ENCODE peak calls at places on chromosome 3, in eight cellular contexts. Q is upper lobe of right lung, S is ovary, U is IMR-90, E is nephron progenitor cell, Z is tibial artery, I is Caco-2, T is Peyer's patch. V is an unnamed sample.

GRCh38 chr3:155744091-155744625 is 713 bp downstream of the PLCH1 start:
- DNase-seq in Q (peak), S (peak), U (peak), E (peak), Z (no peak), I (peak), T (peak), V (peak)

GRCh38 chr3:84175449-84175848 is 783.3 kb upstream of the CADM2 start:
- DNase-seq in Q (no peak), S (no peak), U (no peak), E (no peak), Z (no peak), I (no peak), T (no peak), V (no peak)

GRCh38 chr3:116394365-116394764 is 50.9 kb downstream of the LSAMP start:
- DNase-seq in Q (no peak), S (no peak), U (no peak), E (no peak), Z (no peak), I (no peak), T (no peak), V (no peak)

GRCh38 chr3:139173372-139174108 is 128.8 kb upstream of the PRR23C start:
- DNase-seq in Q (no peak), S (no peak), U (no peak), E (no peak), Z (no peak), I (no peak), T (no peak), V (no peak)

GRCh38 chr3:158701666-158702065 is 29.2 kb upstream of the LXN start:
- DNase-seq in Q (no peak), S (no peak), U (peak), E (no peak), Z (no peak), I (no peak), T (no peak), V (no peak)

GRCh38 chr3:11136871-11137626 is 17.2 kb upstream of the HRH1 start:
- DNase-seq in Q (no peak), S (peak), U (peak), E (no peak), Z (peak), I (peak), T (no peak), V (no peak)

GRCh38 chr3:113051222-113051804 is 60.5 kb downstream of the GTPBP8 start:
- DNase-seq in Q (peak), S (peak), U (peak), E (peak), Z (peak), I (peak), T (peak), V (peak)

GRCh38 chr3:60579734-60580133 is 671.5 kb downstream of the FHIT start:
- DNase-seq in Q (no peak), S (no peak), U (peak), E (no peak), Z (no peak), I (no peak), T (no peak), V (no peak)

GRCh38 chr3:46854543-46854942 is 8.7 kb downstream of the MYL3 start:
- DNase-seq in Q (peak), S (no peak), U (no peak), E (no peak), Z (no peak), I (peak), T (no peak), V (no peak)

GRCh38 chr3:127483005-127483641 is 107.4 kb downstream of the TPRA1 start:
- DNase-seq in Q (peak), S (peak), U (no peak), E (no peak), Z (peak), I (no peak), T (no peak), V (no peak)

GRCh38 chr3:31421280-31422048 is 111.3 kb upstream of the STT3B start:
- DNase-seq in Q (no peak), S (no peak), U (no peak), E (no peak), Z (no peak), I (no peak), T (no peak), V (no peak)

GRCh38 chr3:171028779-171029232 is 2.3 kb upstream of the SLC2A2 start:
- DNase-seq in Q (no peak), S (no peak), U (peak), E (no peak), Z (no peak), I (no peak), T (no peak), V (no peak)

GRCh38 chr3:58090351-58090750 is 82.1 kb downstream of the FLNB start:
- DNase-seq in Q (no peak), S (no peak), U (peak), E (no peak), Z (no peak), I (no peak), T (no peak), V (no peak)

GRCh38 chr3:71987828-71988227 is 202.9 kb upstream of the PROK2 start:
- DNase-seq in Q (no peak), S (no peak), U (no peak), E (no peak), Z (no peak), I (no peak), T (no peak), V (no peak)

GRCh38 chr3:66693461-66693912 is 192.7 kb upstream of the LRIG1 start:
- DNase-seq in Q (no peak), S (peak), U (peak), E (no peak), Z (no peak), I (no peak), T (no peak), V (no peak)

GRCh38 chr3:57164217-57164605 is 942 bp downstream of the IL17RD start:
- DNase-seq in Q (no peak), S (peak), U (peak), E (no peak), Z (peak), I (no peak), T (no peak), V (no peak)

GRCh38 chr3:8486434-8486833 is 15.2 kb upstream of the LMCD1 start:
- DNase-seq in Q (no peak), S (no peak), U (no peak), E (no peak), Z (no peak), I (no peak), T (no peak), V (no peak)

GRCh38 chr3:66803206-66803605 is 194.9 kb upstream of the KBTBD8 start:
- DNase-seq in Q (no peak), S (no peak), U (no peak), E (no peak), Z (no peak), I (no peak), T (no peak), V (no peak)

GRCh38 chr3:38219609-38220197 is 45.9 kb upstream of the SLC22A13 start:
- DNase-seq in Q (no peak), S (no peak), U (no peak), E (no peak), Z (no peak), I (no peak), T (no peak), V (no peak)
- TF ChIP-seq CTCF in Q (no peak), S (no peak), U (no peak), E (no peak), Z (no peak), I (no peak), T (no peak), V (no peak)

GRCh38 chr3:4492240-4493007 is 724 bp upstream of the ITPR1 start:
- DNase-seq in Q (peak), S (peak), U (peak), E (peak), Z (peak), I (peak), T (peak), V (peak)
- TF ChIP-seq CTCF in Q (no peak), S (no peak), U (no peak), E (no peak), Z (no peak), I (no peak), T (no peak), V (no peak)

GRCh38 chr3:23761440-23761896 is 44.3 kb upstream of the UBE2E1 start:
- DNase-seq in Q (no peak), S (no peak), U (peak), E (no peak), Z (no peak), I (peak), T (no peak), V (no peak)
- TF ChIP-seq CTCF in Q (peak), S (no peak), U (peak), E (no peak), Z (no peak), I (peak), T (no peak), V (no peak)

GRCh38 chr3:118628704-118629341 is 405.8 kb downstream of the IGSF11 start:
- DNase-seq in Q (no peak), S (peak), U (peak), E (peak), Z (peak), I (peak), T (no peak), V (no peak)
- TF ChIP-seq CTCF in Q (peak), S (no peak), U (peak), E (peak), Z (peak), I (peak), T (no peak), V (no peak)